ENCODE peak calls at places on chromosomes 5 and 9, in four cellular contexts. C is cardiac muscle cell, Z is mammary epithelial cell, L is fibroblast of lung. N is an unnamed sample.

GRCh38 chr9:88905506-88905905 is 85.8 kb upstream of the S1PR3 start:
- DNase-seq in L (peak; percentile 18), C (no peak), Z (no peak), N (no peak)

GRCh38 chr9:83919111-83919510 is 2.1 kb downstream of the KIF27 start:
- DNase-seq in Z (no peak), C (no peak), L (no peak), N (no peak)

GRCh38 chr5:55575815-55576583 is 41.2 kb upstream of the PLPP1 start:
- DNase-seq in Z (peak; percentile 5), C (no peak), L (peak; percentile 90), N (no peak)

GRCh38 chr9:131405429-131405828 is 11.5 kb downstream of the PRRC2B start:
- DNase-seq in C (peak; percentile 78), Z (no peak), L (no peak), N (no peak)

GRCh38 chr9:113600477-113600851 is 136.9 kb downstream of the RGS3 start:
- DNase-seq in C (no peak), Z (no peak), L (no peak), N (peak; percentile 30)

GRCh38 chr5:10863763-10864383 is 102.8 kb upstream of the DAP start:
- DNase-seq in L (peak; percentile 38), Z (peak; percentile 17), C (peak; percentile 44), N (no peak)

GRCh38 chr9:131417264-131418142 is 23.6 kb downstream of the PRRC2B start:
- DNase-seq in Z (no peak), C (no peak), L (no peak), N (no peak)

GRCh38 chr9:21084242-21084850 is 6.6 kb upstream of the IFNB1 start:
- DNase-seq in Z (no peak), C (no peak), L (no peak), N (no peak)

GRCh38 chr9:116087246-116087645 is 66.3 kb upstream of the PAPPA start:
- DNase-seq in Z (peak; percentile 78), L (peak; percentile 96), C (peak; percentile 8), N (peak; percentile 66)

GRCh38 chr5:14231156-14231555 is 88.0 kb downstream of the TRIO start:
- DNase-seq in L (peak; percentile 28), Z (no peak), C (no peak), N (no peak)

GRCh38 chr5:140358738-140359310 is 1.2 kb upstream of the SLC4A9 start:
- DNase-seq in Z (no peak), L (peak; percentile 42), C (peak; percentile 51), N (no peak)

GRCh38 chr5:142845954-142846398 is 75.8 kb downstream of the ARHGAP26 start:
- DNase-seq in C (no peak), L (no peak), Z (no peak), N (no peak)

GRCh38 chr5:107778651-107779050 is 107.9 kb upstream of the EFNA5 start:
- DNase-seq in L (no peak), Z (no peak), C (no peak), N (no peak)
- H3K27ac ChIP-seq in L (no peak overlapping the region), Z (no peak overlapping the region), C (no peak overlapping the region), N (no peak overlapping the region)

DNA sequence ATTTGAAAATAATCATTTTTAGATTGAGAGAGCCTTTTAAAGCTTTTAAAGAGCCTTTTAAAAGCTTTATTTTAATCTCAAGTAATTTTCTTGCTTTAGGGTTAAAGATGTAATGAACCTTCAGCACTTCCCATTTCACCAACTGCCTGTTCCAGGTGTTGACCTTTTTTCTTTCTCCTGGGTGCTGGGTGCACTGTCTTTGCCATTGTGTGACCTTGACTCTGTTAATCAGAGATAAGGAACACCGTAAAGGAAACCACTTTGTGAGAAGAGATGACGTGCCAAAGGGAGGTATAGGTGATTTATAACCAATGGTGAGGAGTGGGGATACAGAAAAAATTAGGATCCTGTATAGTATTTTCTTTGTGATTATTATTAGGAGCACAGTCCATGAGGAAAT is 68.2 kb downstream of the NAA35 start:
- DNase-seq in L (no peak), C (no peak), Z (no peak), N (no peak)
- H3K36me3 ChIP-seq in L (peaks cover 2% of the 10 kb centered on the region), C (peaks cover 48% of the 10 kb centered on the region), Z (peaks cover 27% of the 10 kb centered on the region), N (peaks cover 89% of the 10 kb centered on the region)

GRCh38 chr5:150516011-150516410 is 8.1 kb downstream of the NDST1 start:
- DNase-seq in L (peak; percentile 42), C (peak; percentile 94), Z (no peak), N (no peak)
- H3K4me3 ChIP-seq in L (no peak overlapping the region), C (no peak overlapping the region), Z (no peak overlapping the region), N (no peak overlapping the region)

GRCh38 chr9:73866451-73866850 is 630.7 kb upstream of the RORB start:
- DNase-seq in C (no peak), Z (no peak), L (no peak), N (no peak)
- H3K27ac ChIP-seq in C (no peak overlapping the region), Z (no peak overlapping the region), L (no peak overlapping the region), N (no peak overlapping the region)

DNA sequence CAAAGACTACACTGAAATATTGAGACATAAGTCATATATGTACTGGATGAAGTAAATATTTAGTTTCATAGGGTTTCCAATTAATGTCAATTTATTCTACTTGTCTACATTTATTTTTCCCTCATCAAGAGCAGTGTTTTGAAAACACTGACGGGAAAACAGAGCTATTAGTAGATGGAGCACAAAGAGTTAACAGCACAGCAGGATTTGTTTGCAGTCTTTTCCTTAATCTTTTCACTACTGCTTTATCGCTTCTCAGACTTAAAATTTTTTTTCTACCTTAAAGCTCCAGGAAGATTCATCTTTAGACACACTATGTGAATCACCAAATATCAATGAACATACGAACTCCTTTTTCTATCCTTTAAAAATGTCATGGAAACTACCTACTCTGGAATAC is 25.6 kb downstream of the PGGT1B start:
- DNase-seq in Z (no peak), C (no peak), L (no peak), N (no peak)
- H3K36me3 ChIP-seq in Z (peaks cover 20% of the 10 kb centered on the region), C (peaks cover 15% of the 10 kb centered on the region), L (no peaks in the 10 kb centered on the region), N (peaks cover 71% of the 10 kb centered on the region)

GRCh38 chr5:77637170-77638074 is 1.1 kb downstream of the OTP start:
- DNase-seq in Z (no peak), C (no peak), L (no peak), N (no peak)
- H3K4me3 ChIP-seq in Z (no peak overlapping the region), C (no peak overlapping the region), L (no peak overlapping the region), N (no peak overlapping the region)

DNA sequence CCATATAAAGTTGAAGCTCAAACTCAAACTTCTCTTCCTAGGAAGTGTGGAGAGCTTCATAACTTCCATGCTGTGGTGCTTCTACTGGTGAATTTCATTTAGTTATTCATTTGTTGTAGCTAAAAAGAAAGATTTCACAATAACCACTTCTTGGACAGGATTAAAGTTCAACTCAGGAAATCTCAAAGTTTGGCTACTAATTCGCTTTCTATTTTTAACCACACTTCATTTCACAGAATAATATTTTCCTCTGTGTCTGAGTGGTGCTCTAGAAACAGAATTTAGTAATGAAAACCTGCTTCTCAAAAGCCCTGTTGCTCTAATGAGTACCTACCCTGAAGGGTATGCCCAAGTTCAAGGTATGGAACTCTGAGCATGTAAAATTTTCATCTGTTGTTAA is 73.9 kb downstream of the ACTBL2 start:
- DNase-seq in Z (no peak), C (no peak), L (peak; percentile 85), N (no peak)
- H3K27ac ChIP-seq in Z (no peak overlapping the region), C (no peak overlapping the region), L (no peak overlapping the region), N (no peak overlapping the region)

GRCh38 chr9:104794070-104794469 is 30.1 kb downstream of the NIPSNAP3B start:
- DNase-seq in Z (no peak), C (no peak), L (no peak), N (no peak)
- H3K36me3 ChIP-seq in Z (peaks cover 33% of the 10 kb centered on the region), C (peaks cover 43% of the 10 kb centered on the region), L (peaks cover 11% of the 10 kb centered on the region), N (peaks cover 100% of the 10 kb centered on the region)

DNA sequence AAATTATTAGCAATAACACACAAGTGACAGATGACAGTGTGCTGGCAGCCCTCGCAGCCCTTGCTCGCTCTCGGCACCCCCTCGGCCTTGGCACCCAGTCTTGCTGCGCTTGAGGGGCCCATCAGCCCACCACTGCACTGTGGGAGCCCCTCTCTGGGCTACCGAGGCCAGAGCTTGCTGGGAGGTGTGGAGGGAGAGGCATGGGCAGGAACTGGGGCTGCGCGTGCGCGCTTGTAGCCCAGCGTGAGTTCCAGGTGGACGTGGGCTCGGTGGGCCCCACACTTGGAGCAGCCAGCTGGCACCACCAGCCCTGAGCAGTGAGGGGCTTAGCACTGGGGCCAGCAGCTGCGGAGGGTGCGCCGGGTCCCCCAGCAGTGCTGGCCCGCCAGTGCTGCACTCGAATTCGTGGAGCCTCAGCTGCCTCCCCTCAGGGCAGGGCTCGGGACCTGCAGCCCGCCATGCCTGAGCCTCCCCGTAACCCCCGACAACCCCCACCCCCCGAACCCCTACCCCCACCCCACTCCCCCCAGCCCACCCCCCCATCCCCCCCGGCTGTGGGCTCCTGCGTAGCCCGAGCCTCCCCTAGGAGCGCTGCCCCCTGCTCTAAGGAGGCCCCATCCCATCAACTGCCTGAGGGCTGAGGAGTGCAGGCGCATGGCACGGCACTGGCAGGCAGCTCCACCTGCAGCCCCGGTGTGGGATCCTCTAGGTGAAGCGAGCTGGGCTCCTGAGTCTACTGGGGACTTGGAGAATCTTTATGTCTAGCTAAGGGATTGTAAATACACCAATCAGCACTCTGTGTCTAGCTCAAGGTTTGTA is 240.9 kb downstream of the TRIM36 start:
- DNase-seq in C (no peak), L (no peak), Z (no peak), N (no peak)
- H3K4me3 ChIP-seq in C (no peak overlapping the region), L (no peak overlapping the region), Z (no peak overlapping the region), N (no peak overlapping the region)